ENCODE peak calls at places on chromosomes 1 and 21, in seven cellular contexts. P is CD4-positive, alpha-beta T cell; H is anterior cingulate cortex; F is hepatocyte; I is GM12865; B is activated naive CD4-positive, alpha-beta T cell; K is effector memory CD4-positive, alpha-beta T cell. O is an unnamed sample.
A peak's percentile ranks its signal among the peaks of the same experiment; 100 is the strongest.

GRCh38 chr1:34266127-34266951 is 89.6 kb downstream of the C1orf94 start:
- DNase-seq in P (no peak), H (peak; percentile 13), F (no peak), I (no peak), B (no peak), K (no peak), O (no peak)

GRCh38 chr1:95021794-95022193 is 51.0 kb downstream of the ALG14 start:
- DNase-seq in P (no peak), H (no peak), F (no peak), I (no peak), B (no peak), K (no peak), O (no peak)

GRCh38 chr1:204706838-204707509 is 21.4 kb upstream of the LRRN2 start:
- DNase-seq in P (no peak), H (no peak), F (peak; percentile 29), I (no peak), B (no peak), K (no peak), O (no peak)

GRCh38 chr1:52002038-52002917 is 11.8 kb upstream of the RAB3B start:
- DNase-seq in P (no peak), H (no peak), F (peak; percentile 95), I (peak; percentile 92), B (no peak), K (peak; percentile 29), O (no peak)

GRCh38 chr1:2803931-2804627 is 2.6 kb upstream of the TTC34 start:
- DNase-seq in P (no peak), H (no peak), F (no peak), I (no peak), B (no peak), K (no peak), O (no peak)

GRCh38 chr1:93350322-93350721 is 4.6 kb downstream of the DR1 start:
- DNase-seq in P (no peak), H (no peak), F (no peak), I (no peak), B (no peak), K (no peak), O (no peak)

GRCh38 chr1:119884700-119885099 is 11.6 kb downstream of the ADAM30 start:
- DNase-seq in P (no peak), H (no peak), F (no peak), I (no peak), B (no peak), K (no peak), O (no peak)

GRCh38 chr1:51924455-51924854 is 45.9 kb upstream of the NRDC start:
- DNase-seq in P (no peak), H (no peak), F (no peak), I (peak; percentile 26), B (no peak), K (no peak), O (no peak)

GRCh38 chr21:32414579-32415358 is 2.3 kb downstream of the EVA1C start:
- DNase-seq in P (no peak), H (no peak), F (peak; percentile 21), I (no peak), B (no peak), K (no peak), O (no peak)

O was measured in T-helper 17 cell.